ENCODE peak calls at places on chromosomes 13 and 19, in eight cellular contexts. Z is activated naive CD4-positive, alpha-beta T cell treated with anti-CD3 and anti-CD28 coated beads, Interleukin-2, amount 50 U/mL, for 16 hours; D is NAMALWA; G is NCI-H82; W is endothelial cell; C is stimulated activated CD8-positive, alpha-beta memory T cell treated with anti-CD3 and anti-CD28 coated beads, Interleukin-15, amount 100 ng/mL, for 48 hours; O is AG04450; A is H4. U is an unnamed sample.

GRCh38 chr19:4704317-4704673 is 19.3 kb downstream of the DPP9 start:
- DNase-seq in Z (no peak), D (no peak), G (no peak), W (no peak), C (no peak), O (no peak), A (no peak), U (no peak)

GRCh38 chr13:72537400-72537780 is 190.0 kb downstream of the MZT1 start:
- DNase-seq in Z (no peak), D (no peak), G (no peak), W (no peak), C (no peak), O (no peak), A (no peak), U (no peak)

GRCh38 chr13:99442273-99442895 is 58.9 kb upstream of the TM9SF2 start:
- DNase-seq in Z (peak), D (peak), G (peak), W (peak), C (no peak), O (no peak), A (peak), U (no peak)

GRCh38 chr13:66635526-66635925 is 594.6 kb downstream of the PCDH9 start:
- DNase-seq in Z (no peak), D (no peak), G (no peak), W (no peak), C (no peak), O (peak), A (peak), U (no peak)

GRCh38 chr19:41116261-41116660 is 2.0 kb downstream of the CYP2F1 start:
- DNase-seq in Z (no peak), D (no peak), G (no peak), W (no peak), C (no peak), O (no peak), A (no peak), U (no peak)

GRCh38 chr13:112971288-112971643 is 2.3 kb downstream of the MCF2L start:
- DNase-seq in Z (no peak), D (no peak), G (no peak), W (no peak), C (no peak), O (no peak), A (no peak), U (no peak)

GRCh38 chr19:5850743-5851293 is 431 bp downstream of the FUT3 start:
- DNase-seq in Z (no peak), D (no peak), G (no peak), W (no peak), C (no peak), O (no peak), A (peak), U (no peak)

GRCh38 chr19:1364070-1364719 is 19.5 kb upstream of the NDUFS7 start:
- DNase-seq in Z (peak), D (peak), G (no peak), W (no peak), C (no peak), O (no peak), A (no peak), U (no peak)

GRCh38 chr13:50168803-50169202 is 153.6 kb downstream of the KCNRG start:
- DNase-seq in Z (no peak), D (no peak), G (no peak), W (no peak), C (no peak), O (no peak), A (no peak), U (no peak)

GRCh38 chr19:47107201-47107952 is 6.2 kb downstream of the ZC3H4 start:
- DNase-seq in Z (no peak), D (no peak), G (no peak), W (no peak), C (no peak), O (no peak), A (no peak), U (no peak)

GRCh38 chr13:41700790-41701310 is 243.5 kb downstream of the RGCC start:
- DNase-seq in Z (no peak), D (peak), G (no peak), W (no peak), C (no peak), O (peak), A (peak), U (no peak)